ENCODE peak calls at places on chromosome 12, in seven cellular contexts. One of them, this sample, is unnamed.

GRCh38 chr12:84738481-84738972 is 174.1 kb downstream of the SLC6A15 start:
- DNase-seq in HuH-7.5: no peak
- DNase-seq in GM12891: no peak
- DNase-seq in HT-29: no peak
- DNase-seq in OCI-M1: no peak
- DNase-seq in lower leg skin: no peak
- DNase-seq in amniotic epithelial cell: peak; percentile 98
- DNase-seq in this sample: no peak

GRCh38 chr12:93883436-93884154 is 206.4 kb downstream of the CRADD start:
- DNase-seq in HuH-7.5: no peak
- DNase-seq in GM12891: no peak
- DNase-seq in HT-29: no peak
- DNase-seq in OCI-M1: no peak
- DNase-seq in lower leg skin: no peak
- DNase-seq in amniotic epithelial cell: peak; percentile 88
- DNase-seq in this sample: no peak

GRCh38 chr12:43329381-43329780 is 222.6 kb downstream of the ADAMTS20 start:
- DNase-seq in HuH-7.5: no peak
- DNase-seq in GM12891: no peak
- DNase-seq in HT-29: no peak
- DNase-seq in OCI-M1: no peak
- DNase-seq in lower leg skin: no peak
- DNase-seq in amniotic epithelial cell: peak; percentile 57
- DNase-seq in this sample: no peak

GRCh38 chr12:34292736-34293625 is 270.7 kb downstream of the ALG10 start:
- DNase-seq in HuH-7.5: no peak
- DNase-seq in GM12891: no peak
- DNase-seq in HT-29: no peak
- DNase-seq in OCI-M1: peak; percentile 59
- DNase-seq in lower leg skin: peak; percentile 39
- DNase-seq in amniotic epithelial cell: no peak
- DNase-seq in this sample: peak; percentile 31

GRCh38 chr12:25701290-25701689 is 148.2 kb upstream of the LMNTD1 start:
- DNase-seq in HuH-7.5: no peak
- DNase-seq in GM12891: no peak
- DNase-seq in HT-29: no peak
- DNase-seq in OCI-M1: no peak
- DNase-seq in lower leg skin: no peak
- DNase-seq in amniotic epithelial cell: peak; percentile 89
- DNase-seq in this sample: no peak

GRCh38 chr12:104722541-104723534 is 235.3 kb downstream of the SLC41A2 start:
- DNase-seq in HuH-7.5: no peak
- DNase-seq in GM12891: no peak
- DNase-seq in HT-29: no peak
- DNase-seq in OCI-M1: no peak
- DNase-seq in lower leg skin: no peak
- DNase-seq in amniotic epithelial cell: no peak
- DNase-seq in this sample: no peak

GRCh38 chr12:54958048-54958658 is 26.4 kb downstream of the TESPA1 start:
- DNase-seq in HuH-7.5: peak; percentile 29
- DNase-seq in GM12891: no peak
- DNase-seq in HT-29: peak; percentile 75
- DNase-seq in OCI-M1: peak; percentile 76
- DNase-seq in lower leg skin: no peak
- DNase-seq in amniotic epithelial cell: peak; percentile 63
- DNase-seq in this sample: peak; percentile 72

GRCh38 chr12:47772094-47772660 is 861 bp upstream of the SLC48A1 start:
- DNase-seq in HuH-7.5: no peak
- DNase-seq in GM12891: no peak
- DNase-seq in HT-29: no peak
- DNase-seq in OCI-M1: no peak
- DNase-seq in lower leg skin: no peak
- DNase-seq in amniotic epithelial cell: no peak
- DNase-seq in this sample: no peak

GRCh38 chr12:21933656-21934055 is 7.6 kb downstream of the ABCC9 start:
- DNase-seq in HuH-7.5: no peak
- DNase-seq in GM12891: no peak
- DNase-seq in HT-29: no peak
- DNase-seq in OCI-M1: no peak
- DNase-seq in lower leg skin: no peak
- DNase-seq in amniotic epithelial cell: no peak
- DNase-seq in this sample: no peak

GRCh38 chr12:101647711-101648110 is 49.7 kb upstream of the CHPT1 start:
- DNase-seq in HuH-7.5: no peak
- DNase-seq in GM12891: no peak
- DNase-seq in HT-29: no peak
- DNase-seq in OCI-M1: no peak
- DNase-seq in lower leg skin: no peak
- DNase-seq in amniotic epithelial cell: no peak
- DNase-seq in this sample: no peak

GRCh38 chr12:68450947-68451260 is 118.7 kb upstream of the MDM1 start:
- DNase-seq in HuH-7.5: no peak
- DNase-seq in GM12891: no peak
- DNase-seq in HT-29: no peak
- DNase-seq in OCI-M1: no peak
- DNase-seq in lower leg skin: no peak
- DNase-seq in amniotic epithelial cell: no peak
- DNase-seq in this sample: no peak

GRCh38 chr12:28961948-28962384 is 187.1 kb upstream of the FAR2 start:
- DNase-seq in HuH-7.5: no peak
- DNase-seq in GM12891: no peak
- DNase-seq in HT-29: no peak
- DNase-seq in OCI-M1: no peak
- DNase-seq in lower leg skin: no peak
- DNase-seq in amniotic epithelial cell: no peak
- DNase-seq in this sample: no peak

GRCh38 chr12:12008232-12008850 is 62.4 kb upstream of the BCL2L14 start:
- DNase-seq in HuH-7.5: no peak
- DNase-seq in GM12891: no peak
- DNase-seq in HT-29: peak; percentile 19
- DNase-seq in OCI-M1: peak; percentile 15
- DNase-seq in lower leg skin: no peak
- DNase-seq in amniotic epithelial cell: no peak
- DNase-seq in this sample: peak; percentile 69

GRCh38 chr12:93419388-93420034 is 22.2 kb downstream of the UBE2N start:
- DNase-seq in HuH-7.5: no peak
- DNase-seq in GM12891: no peak
- DNase-seq in HT-29: peak; percentile 59
- DNase-seq in OCI-M1: peak; percentile 83
- DNase-seq in lower leg skin: no peak
- DNase-seq in amniotic epithelial cell: peak; percentile 70
- DNase-seq in this sample: peak; percentile 72

GRCh38 chr12:66751432-66752113 is 72.7 kb upstream of the GRIP1 start:
- DNase-seq in HuH-7.5: no peak
- DNase-seq in GM12891: no peak
- DNase-seq in HT-29: no peak
- DNase-seq in OCI-M1: no peak
- DNase-seq in lower leg skin: no peak
- DNase-seq in amniotic epithelial cell: no peak
- DNase-seq in this sample: no peak

GRCh38 chr12:29660847-29661246 is 122.9 kb downstream of the TMTC1 start:
- DNase-seq in HuH-7.5: no peak
- DNase-seq in GM12891: no peak
- DNase-seq in HT-29: no peak
- DNase-seq in OCI-M1: no peak
- DNase-seq in lower leg skin: no peak
- DNase-seq in amniotic epithelial cell: no peak
- DNase-seq in this sample: no peak

GRCh38 chr12:53825246-53826081 is 73.7 kb upstream of the CISTR start:
- DNase-seq in HuH-7.5: peak; percentile 73
- DNase-seq in GM12891: no peak
- DNase-seq in HT-29: peak; percentile 89
- DNase-seq in OCI-M1: no peak
- DNase-seq in lower leg skin: no peak
- DNase-seq in amniotic epithelial cell: peak; percentile 22
- DNase-seq in this sample: no peak

GRCh38 chr12:97944576-97944975 is 482.0 kb downstream of the RMST start:
- DNase-seq in HuH-7.5: no peak
- DNase-seq in GM12891: no peak
- DNase-seq in HT-29: no peak
- DNase-seq in OCI-M1: no peak
- DNase-seq in lower leg skin: no peak
- DNase-seq in amniotic epithelial cell: no peak
- DNase-seq in this sample: no peak

GRCh38 chr12:103468837-103469236 is 26.9 kb downstream of the C12orf42 start:
- DNase-seq in HuH-7.5: no peak
- DNase-seq in GM12891: no peak
- DNase-seq in HT-29: no peak
- DNase-seq in OCI-M1: no peak
- DNase-seq in lower leg skin: no peak
- DNase-seq in amniotic epithelial cell: no peak
- DNase-seq in this sample: no peak

GRCh38 chr12:6262211-6262610 is 48.3 kb upstream of the PLEKHG6 start:
- DNase-seq in HuH-7.5: no peak
- DNase-seq in GM12891: no peak
- DNase-seq in HT-29: peak; percentile 40
- DNase-seq in OCI-M1: no peak
- DNase-seq in lower leg skin: no peak
- DNase-seq in amniotic epithelial cell: no peak
- DNase-seq in this sample: no peak

GRCh38 chr12:70241845-70242244 is 1.4 kb upstream of the CNOT2 start:
- DNase-seq in HuH-7.5: no peak
- DNase-seq in GM12891: no peak
- DNase-seq in HT-29: no peak
- DNase-seq in OCI-M1: peak; percentile 52
- DNase-seq in lower leg skin: no peak
- DNase-seq in amniotic epithelial cell: no peak
- DNase-seq in this sample: peak; percentile 13